ENCODE peak calls at places on chromosomes 3 and 15, in seven cellular contexts. Y is psoas muscle, Z is fibroblast of mammary gland, R is esophagus squamous epithelium, J is iPS DF 6.9, D is WERI-Rb-1, T is lung. E is an unnamed sample.

GRCh38 chr3:159239054-159239453 is 437.2 kb downstream of the MFSD1 start:
- DNase-seq in Y (no peak), Z (peak), R (no peak), J (no peak), D (no peak), T (no peak), E (no peak)

GRCh38 chr3:99246010-99246654 is 344.6 kb upstream of the DCBLD2 start:
- DNase-seq in Y (no peak), Z (peak), R (no peak), J (no peak), D (no peak), T (no peak), E (peak)

GRCh38 chr15:81941479-81941878 is 104.3 kb downstream of the MEX3B start:
- DNase-seq in Y (no peak), Z (no peak), R (no peak), J (no peak), D (no peak), T (no peak), E (no peak)

GRCh38 chr3:41690766-41691563 is 270.9 kb downstream of the ULK4 start:
- DNase-seq in Y (no peak), Z (no peak), R (no peak), J (no peak), D (no peak), T (no peak), E (no peak)

GRCh38 chr3:46711770-46712169 is 5.9 kb downstream of the PRSS50 start:
- DNase-seq in Y (no peak), Z (no peak), R (no peak), J (no peak), D (no peak), T (no peak), E (no peak)

GRCh38 chr3:107660316-107660976 is 137.7 kb downstream of the BBX start:
- DNase-seq in Y (no peak), Z (peak), R (no peak), J (no peak), D (no peak), T (no peak), E (peak)

GRCh38 chr3:23948761-23949160 is 3.7 kb downstream of the NR1D2 start:
- DNase-seq in Y (no peak), Z (peak), R (no peak), J (no peak), D (no peak), T (no peak), E (peak)

GRCh38 chr15:44775923-44776322 is 39.6 kb downstream of the TRIM69 start:
- DNase-seq in Y (no peak), Z (peak), R (no peak), J (no peak), D (no peak), T (no peak), E (peak)

GRCh38 chr15:90418627-90419026 is 30.6 kb downstream of the IQGAP1 start:
- DNase-seq in Y (no peak), Z (no peak), R (no peak), J (no peak), D (no peak), T (no peak), E (no peak)

GRCh38 chr3:58048301-58048700 is 40.1 kb downstream of the FLNB start:
- DNase-seq in Y (no peak), Z (no peak), R (no peak), J (no peak), D (no peak), T (peak), E (peak)

GRCh38 chr3:63351159-63352007 is 73.3 kb downstream of the SYNPR start:
- DNase-seq in Y (no peak), Z (peak), R (no peak), J (no peak), D (peak), T (no peak), E (peak)

GRCh38 chr3:190995156-190995555 is 132.7 kb upstream of the GMNC start:
- DNase-seq in Y (no peak), Z (no peak), R (no peak), J (no peak), D (no peak), T (no peak), E (no peak)

GRCh38 chr3:190990898-190991297 is 128.4 kb upstream of the GMNC start:
- DNase-seq in Y (no peak), Z (no peak), R (no peak), J (no peak), D (no peak), T (no peak), E (peak)

GRCh38 chr3:190996376-190996775 is 133.9 kb upstream of the GMNC start:
- DNase-seq in Y (no peak), Z (no peak), R (no peak), J (no peak), D (no peak), T (no peak), E (no peak)
- H3K4me3 ChIP-seq in Y (no peak), Z (no peak), R (no peak), J (no peak), D (no peak), T (no peak), E (no peak)

DNA sequence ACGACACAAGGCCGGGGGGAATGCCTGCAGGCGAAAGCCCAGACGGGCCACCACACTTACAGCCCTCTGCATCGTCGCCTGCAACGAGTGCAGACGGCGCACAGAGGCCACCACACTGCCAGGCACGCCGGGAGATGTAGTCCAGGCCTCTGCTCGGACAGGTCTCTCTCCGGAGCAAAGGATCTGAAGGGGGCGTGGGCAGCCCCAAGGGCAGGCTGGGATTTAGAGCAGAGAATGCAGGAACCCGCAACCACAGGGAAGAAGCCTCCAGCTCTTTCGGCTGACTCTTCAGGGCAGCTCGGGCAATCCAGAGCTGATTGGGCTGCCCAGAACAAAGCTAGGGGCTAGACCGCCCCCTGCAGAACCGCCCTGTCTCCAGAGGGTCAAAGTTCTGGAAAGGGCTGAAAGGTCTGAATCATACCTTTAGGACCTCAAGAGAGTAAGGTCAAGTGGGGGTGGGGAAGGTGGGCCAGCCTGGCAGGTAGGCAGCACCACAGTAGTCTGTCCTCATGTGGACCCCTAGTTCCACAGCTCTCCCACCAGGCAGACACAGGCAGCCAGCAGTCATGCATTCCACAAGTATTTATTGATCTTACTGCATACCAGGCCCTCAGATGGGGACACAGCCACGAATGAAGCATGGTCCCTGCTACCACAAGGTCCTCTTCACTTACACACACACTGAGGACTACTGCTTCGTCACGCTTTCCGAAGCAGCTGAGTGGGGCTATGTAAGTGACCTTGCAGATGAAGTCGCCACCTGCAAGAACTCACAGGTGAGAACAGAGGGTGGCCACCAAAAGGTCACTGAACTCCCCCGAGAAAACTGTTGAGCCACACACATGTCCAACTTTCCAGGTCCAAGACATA is at the start of gene AMT:
- DNase-seq in Y (no peak), Z (no peak), R (no peak), J (no peak), D (peak), T (peak), E (no peak)
- H3K4me3 ChIP-seq in Y (peak), Z (no peak), R (peak), J (peak), D (peak), T (no peak), E (no peak)

GRCh38 chr15:29102911-29103824 is 166.5 kb downstream of the NSMCE3 start:
- DNase-seq in Y (peak), Z (peak), R (no peak), J (no peak), D (no peak), T (no peak), E (no peak)
- H3K4me3 ChIP-seq in Y (peak), Z (peak), R (peak), J (peak), D (no peak), T (no peak), E (no peak)

DNA sequence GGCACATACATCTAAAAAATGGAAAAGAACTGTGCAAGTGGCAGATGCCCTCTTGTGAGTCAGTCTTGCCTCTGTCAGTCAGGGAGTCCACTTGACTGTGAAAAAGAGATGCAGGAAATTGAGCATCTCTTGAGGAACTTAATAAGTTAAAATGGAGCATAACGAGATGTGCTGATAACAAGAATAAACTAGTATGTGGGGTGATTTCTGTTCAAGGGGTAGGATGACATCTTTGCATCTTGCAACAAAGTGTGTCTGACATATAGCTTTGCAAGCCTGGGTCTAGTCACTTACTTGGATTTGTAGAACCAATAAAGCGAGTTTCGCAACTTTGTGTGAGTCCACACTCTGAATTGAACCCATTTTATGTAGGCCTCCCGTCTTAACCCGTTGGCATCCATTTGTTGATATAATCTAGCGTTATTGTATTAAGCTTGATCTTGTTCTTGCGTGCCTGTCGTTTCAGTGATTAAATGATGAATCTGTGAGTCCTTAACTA is 2.2 kb downstream of the USP3 start:
- DNase-seq in Y (no peak), Z (peak), R (no peak), J (no peak), D (no peak), T (no peak), E (peak)
- H3K4me3 ChIP-seq in Y (peak), Z (no peak), R (peak), J (no peak), D (peak), T (peak), E (peak)

GRCh38 chr15:60568883-60569495 is 90.0 kb upstream of the ICE2 start:
- DNase-seq in Y (no peak), Z (no peak), R (no peak), J (no peak), D (no peak), T (no peak), E (no peak)
- H3K4me3 ChIP-seq in Y (no peak), Z (no peak), R (no peak), J (no peak), D (no peak), T (no peak), E (no peak)

GRCh38 chr15:98422086-98422478 is 226.3 kb upstream of the IGF1R start:
- DNase-seq in Y (no peak), Z (no peak), R (no peak), J (no peak), D (no peak), T (no peak), E (no peak)
- H3K4me3 ChIP-seq in Y (peak), Z (no peak), R (no peak), J (peak), D (no peak), T (no peak), E (no peak)